ENCODE peak calls at places on chromosomes 13 and 19, in ten cellular contexts. One of them, this sample, is unnamed.

GRCh38 chr19:1469200-1469935 is 9.6 kb downstream of the C19orf25 start:
- DNase-seq in lower leg skin: no peak
- DNase-seq in uterus: no peak
- DNase-seq in A549: no peak
- DNase-seq in spleen: peak
- DNase-seq in ovary: no peak
- DNase-seq in adrenal gland: no peak
- DNase-seq in IMR-90: no peak
- DNase-seq in testis: no peak
- DNase-seq in H54: no peak
- DNase-seq in this sample: no peak

GRCh38 chr13:20127263-20127562 is 33.6 kb downstream of the GJA3 start:
- DNase-seq in lower leg skin: no peak
- DNase-seq in uterus: no peak
- DNase-seq in A549: no peak
- DNase-seq in spleen: peak
- DNase-seq in ovary: no peak
- DNase-seq in adrenal gland: no peak
- DNase-seq in IMR-90: no peak
- DNase-seq in testis: no peak
- DNase-seq in H54: no peak
- DNase-seq in this sample: no peak

GRCh38 chr13:29589967-29590366 is 5.5 kb downstream of the SLC7A1 start:
- DNase-seq in lower leg skin: no peak
- DNase-seq in uterus: no peak
- DNase-seq in A549: no peak
- DNase-seq in spleen: no peak
- DNase-seq in ovary: no peak
- DNase-seq in adrenal gland: no peak
- DNase-seq in IMR-90: no peak
- DNase-seq in testis: no peak
- DNase-seq in H54: no peak
- DNase-seq in this sample: no peak

GRCh38 chr19:1250374-1251232 is 2.2 kb downstream of the MIDN start:
- DNase-seq in lower leg skin: no peak
- DNase-seq in uterus: peak
- DNase-seq in A549: no peak
- DNase-seq in spleen: peak
- DNase-seq in ovary: peak
- DNase-seq in adrenal gland: peak
- DNase-seq in IMR-90: peak
- DNase-seq in testis: peak
- DNase-seq in H54: no peak
- DNase-seq in this sample: no peak

GRCh38 chr13:27122036-27122435 is 49.6 kb downstream of the USP12 start:
- DNase-seq in lower leg skin: no peak
- DNase-seq in uterus: no peak
- DNase-seq in A549: no peak
- DNase-seq in spleen: no peak
- DNase-seq in ovary: no peak
- DNase-seq in adrenal gland: no peak
- DNase-seq in IMR-90: no peak
- DNase-seq in testis: no peak
- DNase-seq in H54: no peak
- DNase-seq in this sample: no peak

GRCh38 chr13:23858586-23858985 is 30.6 kb downstream of the MIPEP start:
- DNase-seq in lower leg skin: no peak
- DNase-seq in uterus: no peak
- DNase-seq in A549: no peak
- DNase-seq in spleen: no peak
- DNase-seq in ovary: no peak
- DNase-seq in adrenal gland: no peak
- DNase-seq in IMR-90: peak
- DNase-seq in testis: no peak
- DNase-seq in H54: no peak
- DNase-seq in this sample: no peak

GRCh38 chr19:18058208-18059009 is 28.3 kb downstream of the IL12RB1 start:
- DNase-seq in lower leg skin: peak
- DNase-seq in uterus: peak
- DNase-seq in A549: peak
- DNase-seq in spleen: peak
- DNase-seq in ovary: peak
- DNase-seq in adrenal gland: peak
- DNase-seq in IMR-90: peak
- DNase-seq in testis: peak
- DNase-seq in H54: peak
- DNase-seq in this sample: peak

GRCh38 chr19:39193785-39194184 is 3.0 kb upstream of the NCCRP1 start:
- DNase-seq in lower leg skin: no peak
- DNase-seq in uterus: no peak
- DNase-seq in A549: peak
- DNase-seq in spleen: no peak
- DNase-seq in ovary: no peak
- DNase-seq in adrenal gland: peak
- DNase-seq in IMR-90: no peak
- DNase-seq in testis: no peak
- DNase-seq in H54: peak
- DNase-seq in this sample: no peak

GRCh38 chr13:37382156-37382555 is 216.4 kb downstream of the POSTN start:
- DNase-seq in lower leg skin: no peak
- DNase-seq in uterus: no peak
- DNase-seq in A549: no peak
- DNase-seq in spleen: no peak
- DNase-seq in ovary: no peak
- DNase-seq in adrenal gland: no peak
- DNase-seq in IMR-90: peak
- DNase-seq in testis: no peak
- DNase-seq in H54: no peak
- DNase-seq in this sample: no peak

GRCh38 chr13:113792821-113793717 is 34.0 kb downstream of the TMEM255B start:
- DNase-seq in lower leg skin: no peak
- DNase-seq in uterus: no peak
- DNase-seq in A549: no peak
- DNase-seq in spleen: peak
- DNase-seq in ovary: no peak
- DNase-seq in adrenal gland: no peak
- DNase-seq in IMR-90: no peak
- DNase-seq in testis: no peak
- DNase-seq in H54: no peak
- DNase-seq in this sample: no peak

GRCh38 chr19:33365676-33366075 is 7.8 kb upstream of the CEBPG start:
- DNase-seq in lower leg skin: no peak
- DNase-seq in uterus: no peak
- DNase-seq in A549: no peak
- DNase-seq in spleen: no peak
- DNase-seq in ovary: no peak
- DNase-seq in adrenal gland: no peak
- DNase-seq in IMR-90: no peak
- DNase-seq in testis: no peak
- DNase-seq in H54: no peak
- DNase-seq in this sample: no peak

DNA sequence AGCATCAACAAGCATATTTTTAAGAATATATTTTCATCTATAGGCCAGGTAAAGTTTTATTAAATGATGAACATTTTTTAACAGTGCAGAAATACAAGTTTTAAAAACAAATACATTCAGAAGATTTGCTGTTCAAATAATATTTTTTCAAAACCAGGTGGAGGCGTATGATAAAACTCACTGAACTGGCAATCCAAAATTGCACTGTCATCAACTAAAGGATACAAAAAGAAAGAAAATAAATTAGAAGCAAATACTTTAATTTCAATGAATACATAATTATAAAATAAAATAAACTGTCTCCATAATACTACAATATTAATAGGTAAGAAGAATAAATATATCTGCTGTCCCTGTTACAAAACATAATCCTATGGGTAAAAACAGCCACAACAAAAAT is 21.2 kb downstream of the SPRYD7 start:
- DNase-seq in lower leg skin: no peak
- DNase-seq in uterus: no peak
- DNase-seq in A549: no peak
- DNase-seq in spleen: no peak
- DNase-seq in ovary: no peak
- DNase-seq in adrenal gland: no peak
- DNase-seq in IMR-90: no peak
- DNase-seq in testis: no peak
- DNase-seq in H54: no peak
- DNase-seq in this sample: no peak
- TF ChIP-seq POLR2A in lower leg skin: no peak
- TF ChIP-seq POLR2A in uterus: no peak
- TF ChIP-seq POLR2A in A549: no peak
- TF ChIP-seq POLR2A in spleen: no peak
- TF ChIP-seq POLR2A in ovary: no peak
- TF ChIP-seq POLR2A in adrenal gland: no peak
- TF ChIP-seq POLR2A in IMR-90: no peak
- TF ChIP-seq POLR2A in testis: no peak
- TF ChIP-seq POLR2A in H54: no peak
- TF ChIP-seq POLR2A in this sample: no peak

DNA sequence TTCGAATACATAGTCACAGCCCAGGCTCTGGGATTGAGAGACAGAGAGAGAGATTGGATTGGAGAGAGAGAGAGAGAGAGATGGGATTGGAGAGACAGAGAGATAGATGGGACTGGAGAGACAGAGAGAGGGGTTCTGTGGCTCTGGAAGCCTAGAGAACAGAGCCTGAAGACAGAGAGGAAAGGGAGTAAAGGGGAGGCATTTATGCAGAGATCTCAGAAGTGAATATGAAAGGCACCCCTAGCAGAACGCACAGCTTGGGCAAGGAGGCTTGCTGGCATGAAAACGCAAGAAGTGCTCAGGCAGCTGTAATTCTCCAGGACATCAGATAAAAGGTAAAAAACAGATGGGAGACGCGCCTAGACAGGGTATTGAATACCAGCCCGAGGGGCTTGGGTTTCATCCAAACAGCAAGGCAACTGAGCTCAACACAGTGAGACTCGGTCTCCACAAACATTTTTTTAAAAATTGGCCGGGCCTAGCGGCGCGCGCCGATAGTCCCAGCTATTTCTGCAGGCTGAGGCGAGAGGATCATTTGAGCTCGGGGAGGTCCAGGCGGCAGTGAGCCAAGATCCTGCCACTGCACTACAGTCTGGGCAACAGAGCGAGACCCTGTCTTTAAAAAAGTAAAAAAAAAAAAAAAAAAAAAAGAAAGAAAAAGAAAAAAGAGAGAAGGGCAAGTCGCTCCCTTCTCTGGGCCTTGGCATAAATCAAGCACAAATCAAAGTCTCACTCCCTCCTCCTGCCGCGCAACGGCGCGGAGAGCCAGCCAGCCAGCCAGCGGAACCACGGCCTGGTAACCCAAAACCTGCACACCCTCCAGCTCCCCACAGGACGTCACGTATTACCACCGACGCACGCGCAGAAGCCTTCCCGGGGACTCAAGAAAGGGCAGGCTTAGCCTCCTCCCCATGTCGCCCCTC is 769 bp upstream of the PPP2R1A start:
- DNase-seq in lower leg skin: peak
- DNase-seq in uterus: no peak
- DNase-seq in A549: no peak
- DNase-seq in spleen: peak
- DNase-seq in ovary: no peak
- DNase-seq in adrenal gland: peak
- DNase-seq in IMR-90: no peak
- DNase-seq in testis: no peak
- DNase-seq in H54: no peak
- DNase-seq in this sample: no peak
- TF ChIP-seq POLR2A in lower leg skin: no peak
- TF ChIP-seq POLR2A in uterus: peak
- TF ChIP-seq POLR2A in A549: peak
- TF ChIP-seq POLR2A in spleen: peak
- TF ChIP-seq POLR2A in ovary: peak
- TF ChIP-seq POLR2A in adrenal gland: peak
- TF ChIP-seq POLR2A in IMR-90: no peak
- TF ChIP-seq POLR2A in testis: peak
- TF ChIP-seq POLR2A in H54: peak
- TF ChIP-seq POLR2A in this sample: no peak

DNA sequence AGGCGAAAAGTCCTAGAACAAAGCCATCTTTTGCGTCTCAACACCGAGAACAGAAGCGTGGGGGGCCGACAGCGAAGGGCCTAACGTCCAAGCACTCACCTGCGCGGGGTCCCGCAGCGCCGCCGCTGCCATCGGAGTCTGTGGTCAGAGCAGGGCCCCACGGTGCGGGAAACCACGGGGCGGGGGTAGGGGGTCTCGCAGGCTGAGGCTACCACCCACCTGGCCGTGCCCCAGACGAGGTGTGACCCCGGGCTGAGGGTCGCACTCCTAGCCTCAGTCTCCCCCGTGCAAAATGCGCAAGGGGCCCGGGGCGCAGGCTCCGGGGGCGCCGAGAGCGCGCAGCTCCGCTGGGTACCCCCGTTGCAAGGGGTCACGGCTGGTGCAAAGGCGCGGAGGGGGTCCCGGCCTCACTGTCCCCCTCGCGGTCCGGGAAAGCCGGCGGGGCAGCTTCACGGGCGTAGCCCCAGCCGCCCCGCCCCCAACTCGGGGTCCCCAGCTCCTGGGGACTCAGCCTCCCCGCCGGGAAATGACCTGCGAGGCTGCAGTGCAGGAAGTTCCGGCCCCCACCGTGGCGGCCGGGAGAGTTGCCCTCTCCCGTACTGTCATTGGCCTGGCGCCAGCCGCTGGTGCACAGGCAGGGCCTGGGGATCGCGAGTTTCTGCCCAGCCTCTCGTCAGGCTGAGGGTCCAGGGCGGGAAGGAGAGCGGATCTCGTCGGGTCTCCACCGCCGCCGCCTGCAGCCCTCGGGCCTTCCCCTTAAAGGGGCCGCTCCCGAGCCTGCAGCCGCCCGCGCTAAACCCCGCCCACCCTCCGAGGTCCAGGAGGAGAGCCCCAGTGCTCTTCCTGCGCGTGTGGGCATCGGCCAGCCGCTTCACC is at the start of gene ZNF792:
- DNase-seq in lower leg skin: no peak
- DNase-seq in uterus: peak
- DNase-seq in A549: peak
- DNase-seq in spleen: peak
- DNase-seq in ovary: peak
- DNase-seq in adrenal gland: peak
- DNase-seq in IMR-90: peak
- DNase-seq in testis: peak
- DNase-seq in H54: peak
- DNase-seq in this sample: peak
- TF ChIP-seq POLR2A in lower leg skin: no peak
- TF ChIP-seq POLR2A in uterus: no peak
- TF ChIP-seq POLR2A in A549: peak
- TF ChIP-seq POLR2A in spleen: no peak
- TF ChIP-seq POLR2A in ovary: no peak
- TF ChIP-seq POLR2A in adrenal gland: no peak
- TF ChIP-seq POLR2A in IMR-90: no peak
- TF ChIP-seq POLR2A in testis: no peak
- TF ChIP-seq POLR2A in H54: no peak
- TF ChIP-seq POLR2A in this sample: peak

DNA sequence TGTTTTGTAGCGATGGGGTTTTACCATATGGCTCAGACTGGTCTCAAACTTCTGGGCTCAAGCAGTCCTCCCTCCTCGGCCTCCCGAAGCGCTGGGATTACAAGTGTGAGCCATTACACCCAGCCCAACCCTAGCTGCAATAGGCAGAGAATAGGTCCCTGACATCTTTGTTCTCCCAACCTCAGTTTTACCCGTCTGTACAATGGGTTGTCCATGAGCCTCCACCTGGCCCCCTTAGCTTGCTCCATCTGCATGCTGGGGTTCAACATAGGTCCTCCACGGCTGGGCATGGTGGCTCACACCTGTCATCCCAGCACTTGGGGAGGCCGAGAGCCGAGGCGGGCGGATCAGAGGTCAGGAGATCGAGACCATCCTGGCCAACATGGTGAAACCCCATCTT is 14.4 kb downstream of the NFIC start:
- DNase-seq in lower leg skin: no peak
- DNase-seq in uterus: no peak
- DNase-seq in A549: no peak
- DNase-seq in spleen: no peak
- DNase-seq in ovary: no peak
- DNase-seq in adrenal gland: no peak
- DNase-seq in IMR-90: no peak
- DNase-seq in testis: no peak
- DNase-seq in H54: no peak
- DNase-seq in this sample: no peak
- TF ChIP-seq POLR2A in lower leg skin: no peak
- TF ChIP-seq POLR2A in uterus: no peak
- TF ChIP-seq POLR2A in A549: no peak
- TF ChIP-seq POLR2A in spleen: no peak
- TF ChIP-seq POLR2A in ovary: no peak
- TF ChIP-seq POLR2A in adrenal gland: no peak
- TF ChIP-seq POLR2A in IMR-90: no peak
- TF ChIP-seq POLR2A in testis: no peak
- TF ChIP-seq POLR2A in H54: no peak
- TF ChIP-seq POLR2A in this sample: no peak